ENCODE peak calls at places on chromosome 14, in eight cellular contexts. D, V, H, Q, U, K, N and S are unnamed samples.

GRCh38 chr14:54394596-54394995 is 2.2 kb upstream of the CDKN3 start:
- DNase-seq in D (no peak), V (no peak), H (no peak), Q (no peak), U (no peak), K (no peak), N (no peak), S (no peak)

GRCh38 chr14:103091041-103091882 is 3.3 kb upstream of the EXOC3L4 start:
- DNase-seq in D (no peak), V (no peak), H (no peak), Q (peak), U (peak), K (no peak), N (peak), S (peak)

GRCh38 chr14:36666416-36667206 is 5.0 kb downstream of the PAX9 start:
- DNase-seq in D (no peak), V (no peak), H (no peak), Q (no peak), U (no peak), K (no peak), N (peak), S (no peak)

GRCh38 chr14:38078393-38078792 is 129.3 kb upstream of the SSTR1 start:
- DNase-seq in D (no peak), V (no peak), H (no peak), Q (no peak), U (no peak), K (no peak), N (peak), S (peak)

GRCh38 chr14:79062226-79062625 is 892.1 kb downstream of the NRXN3 start:
- DNase-seq in D (no peak), V (no peak), H (no peak), Q (no peak), U (no peak), K (no peak), N (no peak), S (no peak)

GRCh38 chr14:24269910-24270536 is 1.4 kb downstream of the RABGGTA start:
- DNase-seq in D (no peak), V (no peak), H (no peak), Q (no peak), U (no peak), K (no peak), N (no peak), S (no peak)

GRCh38 chr14:36747411-36748184 is 85.9 kb downstream of the PAX9 start:
- DNase-seq in D (no peak), V (no peak), H (no peak), Q (peak), U (no peak), K (no peak), N (peak), S (no peak)

GRCh38 chr14:23640524-23641141 is 4.5 kb downstream of the DHRS2 start:
- DNase-seq in D (peak), V (peak), H (no peak), Q (peak), U (peak), K (peak), N (peak), S (peak)

GRCh38 chr14:92551066-92551841 is 37.7 kb downstream of the RIN3 start:
- DNase-seq in D (no peak), V (no peak), H (no peak), Q (no peak), U (no peak), K (no peak), N (no peak), S (no peak)

GRCh38 chr14:102215522-102216250 is 76.0 kb downstream of the WDR20 start:
- DNase-seq in D (peak), V (no peak), H (no peak), Q (peak), U (no peak), K (no peak), N (peak), S (no peak)

GRCh38 chr14:74879427-74880180 is 2.1 kb upstream of the DLST start:
- DNase-seq in D (no peak), V (no peak), H (no peak), Q (no peak), U (no peak), K (no peak), N (peak), S (peak)

GRCh38 chr14:91968280-91968679 is 20.8 kb upstream of the FBLN5 start:
- DNase-seq in D (no peak), V (no peak), H (no peak), Q (no peak), U (no peak), K (no peak), N (no peak), S (no peak)

GRCh38 chr14:103889313-103890051 is 38.8 kb upstream of the TDRD9 start:
- DNase-seq in D (no peak), V (no peak), H (peak), Q (peak), U (no peak), K (no peak), N (peak), S (peak)

GRCh38 chr14:38794674-38795073 is 308.4 kb downstream of the SEC23A start:
- DNase-seq in D (no peak), V (no peak), H (no peak), Q (no peak), U (no peak), K (no peak), N (no peak), S (no peak)

GRCh38 chr14:94373708-94374107 is 14.7 kb downstream of the SERPINA1 start:
- DNase-seq in D (peak), V (peak), H (peak), Q (peak), U (peak), K (peak), N (peak), S (peak)

GRCh38 chr14:73943083-73943482 is 6.8 kb downstream of the FAM161B start:
- DNase-seq in D (peak), V (no peak), H (no peak), Q (peak), U (peak), K (peak), N (peak), S (peak)

GRCh38 chr14:104686624-104687517 is 2.5 kb upstream of the INF2 start:
- DNase-seq in D (no peak), V (no peak), H (no peak), Q (no peak), U (no peak), K (no peak), N (no peak), S (no peak)

GRCh38 chr14:61557854-61558253 is 137.5 kb upstream of the HIF1A start:
- DNase-seq in D (no peak), V (no peak), H (no peak), Q (no peak), U (no peak), K (no peak), N (no peak), S (no peak)

GRCh38 chr14:21019377-21019776 is 5.5 kb downstream of the NDRG2 start:
- DNase-seq in D (no peak), V (no peak), H (no peak), Q (no peak), U (no peak), K (no peak), N (no peak), S (no peak)

GRCh38 chr14:39203659-39204606 is 28.9 kb downstream of the PNN start:
- DNase-seq in D (no peak), V (no peak), H (peak), Q (no peak), U (no peak), K (no peak), N (peak), S (no peak)

GRCh38 chr14:104707629-104708595 is 16.1 kb upstream of the ADSS1 start:
- DNase-seq in D (no peak), V (no peak), H (no peak), Q (no peak), U (no peak), K (no peak), N (no peak), S (no peak)

GRCh38 chr14:104749958-104750529 is 2.9 kb upstream of the SIVA1 start:
- DNase-seq in D (peak), V (no peak), H (no peak), Q (no peak), U (no peak), K (no peak), N (peak), S (no peak)

GRCh38 chr14:66163023-66163422 is 323.1 kb upstream of the CCDC196 start:
- DNase-seq in D (no peak), V (no peak), H (no peak), Q (no peak), U (no peak), K (no peak), N (no peak), S (no peak)

GRCh38 chr14:94046696-94047250 is 20.6 kb downstream of the OTUB2 start:
- DNase-seq in D (no peak), V (no peak), H (peak), Q (no peak), U (no peak), K (no peak), N (no peak), S (no peak)

GRCh38 chr14:49196327-49196726 is 389.9 kb downstream of the RPS29 start:
- DNase-seq in D (no peak), V (no peak), H (no peak), Q (no peak), U (no peak), K (no peak), N (no peak), S (no peak)

DNA sequence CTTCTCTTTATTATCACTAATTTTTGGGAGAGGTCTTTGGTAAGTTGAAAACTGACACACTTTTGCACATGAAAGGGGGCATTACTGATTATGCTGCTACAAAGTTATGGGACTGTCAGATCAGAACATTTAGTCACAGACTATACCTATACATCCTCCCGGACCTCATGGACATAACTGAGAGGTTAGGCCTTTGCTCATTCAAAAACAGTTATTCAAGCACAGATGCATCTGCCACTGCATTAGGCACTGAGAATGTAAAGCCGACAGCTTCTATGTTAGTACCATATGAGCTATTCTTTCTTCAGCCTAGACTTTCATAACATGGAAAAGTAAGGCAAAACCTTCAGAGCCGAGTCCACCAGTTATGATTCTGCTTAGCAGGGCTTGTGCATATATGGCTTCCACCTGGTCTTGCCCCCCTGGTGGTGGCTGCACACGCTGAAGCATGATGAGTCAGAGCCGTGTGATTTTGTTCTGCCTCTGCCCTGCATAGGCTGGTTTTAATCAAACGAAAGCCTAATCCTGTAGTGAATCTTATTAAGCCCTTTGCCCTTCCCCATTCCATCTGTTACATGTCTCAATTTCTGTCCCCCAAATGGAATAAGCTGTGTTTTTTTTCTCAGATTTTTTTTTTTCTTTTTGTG is 21.8 kb upstream of the RNU6-8 start:
- DNase-seq in D (peak), V (peak), H (no peak), Q (peak), U (peak), K (no peak), N (peak), S (peak)
- TF ChIP-seq CTCF in D (peak), V (peak), H (peak), Q (peak), U (peak), K (no peak), N (peak), S (peak)

GRCh38 chr14:69574954-69575295 is 254 bp upstream of the CCDC177 start:
- DNase-seq in D (no peak), V (no peak), H (no peak), Q (no peak), U (no peak), K (no peak), N (no peak), S (no peak)
- H3K4me3 ChIP-seq in D (no peak), V (peak), H (no peak), Q (no peak), U (no peak), K (no peak), N (no peak), S (no peak)

GRCh38 chr14:76575108-76575507 is 186.2 kb upstream of the VASH1 start:
- DNase-seq in D (no peak), V (no peak), H (no peak), Q (no peak), U (no peak), K (no peak), N (no peak), S (no peak)
- TF ChIP-seq CTCF in D (no peak), V (no peak), H (no peak), Q (no peak), U (no peak), K (no peak), N (no peak), S (no peak)

GRCh38 chr14:68040633-68041369 is 221.2 kb downstream of the RAD51B start:
- DNase-seq in D (no peak), V (no peak), H (no peak), Q (no peak), U (no peak), K (no peak), N (no peak), S (no peak)
- H3K4me3 ChIP-seq in D (no peak), V (no peak), H (no peak), Q (no peak), U (no peak), K (no peak), N (no peak), S (no peak)

GRCh38 chr14:87046960-87047359 is 946.0 kb downstream of the GALC start:
- DNase-seq in D (no peak), V (no peak), H (no peak), Q (no peak), U (no peak), K (no peak), N (no peak), S (no peak)

GRCh38 chr14:87052646-87053225 is 940.2 kb downstream of the GALC start:
- DNase-seq in D (no peak), V (no peak), H (no peak), Q (no peak), U (no peak), K (no peak), N (no peak), S (no peak)

GRCh38 chr14:87055007-87055406 is 938.0 kb downstream of the GALC start:
- DNase-seq in D (no peak), V (no peak), H (no peak), Q (no peak), U (no peak), K (no peak), N (no peak), S (no peak)

GRCh38 chr14:87045956-87046355 is 947.0 kb downstream of the GALC start:
- DNase-seq in D (no peak), V (no peak), H (no peak), Q (no peak), U (no peak), K (no peak), N (no peak), S (no peak)

DNA sequence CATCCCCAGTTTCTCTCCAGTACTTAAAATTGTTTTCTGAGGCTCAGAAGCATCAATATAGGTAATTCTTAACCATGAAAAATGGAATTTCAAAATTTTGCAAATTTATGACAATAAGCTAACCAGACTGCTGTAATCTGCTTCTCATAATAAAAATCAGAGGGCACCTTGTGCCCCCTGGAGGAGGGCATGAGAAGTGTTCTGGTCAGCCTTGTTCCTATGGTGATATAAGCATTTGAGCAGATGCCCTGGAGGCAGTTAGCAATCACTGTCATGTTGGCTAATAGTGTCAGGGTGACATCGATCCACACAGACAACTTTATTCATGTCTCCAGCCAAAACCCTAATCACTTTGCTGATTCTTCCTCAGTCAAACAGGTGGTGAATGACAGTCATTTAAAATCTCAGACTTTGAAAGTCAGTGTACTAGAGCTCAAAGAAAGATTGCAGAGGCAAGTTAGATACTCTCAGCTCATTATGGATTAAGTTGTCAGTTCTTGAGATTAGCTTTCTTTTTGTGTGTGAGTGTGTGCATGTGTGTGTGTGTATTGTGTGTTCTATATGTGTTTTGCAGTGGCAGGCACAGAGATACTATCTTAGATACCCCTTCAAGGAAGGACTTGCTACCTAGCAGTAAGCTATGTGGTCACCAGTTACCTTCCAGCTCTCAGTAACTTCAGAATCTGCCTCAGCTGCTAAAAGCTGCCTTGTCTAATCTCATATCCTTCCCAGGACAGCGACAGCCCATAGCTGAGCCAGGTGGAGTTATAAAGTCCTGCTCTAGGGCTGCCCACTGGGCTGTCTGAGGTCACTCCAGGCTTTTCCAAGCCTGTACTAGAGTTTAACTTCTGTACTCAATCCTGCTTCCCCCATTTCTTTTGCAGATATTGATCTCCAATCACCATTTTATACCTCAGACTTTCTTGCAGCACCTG is 942.8 kb downstream of the GALC start:
- DNase-seq in D (peak), V (no peak), H (no peak), Q (peak), U (peak), K (no peak), N (peak), S (peak)
- TF ChIP-seq CTCF in D (peak), V (peak), H (peak), Q (peak), U (peak), K (no peak), N (peak), S (peak)

GRCh38 chr14:56797003-56797568 is 13.2 kb downstream of the OTX2 start:
- DNase-seq in D (no peak), V (no peak), H (no peak), Q (no peak), U (no peak), K (no peak), N (no peak), S (no peak)

GRCh38 chr14:56799327-56799645 is 11.0 kb downstream of the OTX2 start:
- DNase-seq in D (no peak), V (no peak), H (no peak), Q (no peak), U (no peak), K (no peak), N (no peak), S (no peak)

GRCh38 chr14:56798447-56799326 is 11.6 kb downstream of the OTX2 start:
- DNase-seq in D (no peak), V (no peak), H (no peak), Q (no peak), U (no peak), K (no peak), N (no peak), S (no peak)

GRCh38 chr14:56796259-56796658 is 14.0 kb downstream of the OTX2 start:
- DNase-seq in D (no peak), V (no peak), H (no peak), Q (no peak), U (no peak), K (no peak), N (no peak), S (no peak)

GRCh38 chr14:56797569-56798446 is 12.5 kb downstream of the OTX2 start:
- DNase-seq in D (no peak), V (no peak), H (no peak), Q (no peak), U (no peak), K (no peak), N (no peak), S (no peak)
- H3K4me3 ChIP-seq in D (no peak), V (no peak), H (no peak), Q (no peak), U (no peak), K (peak), N (no peak), S (no peak)

GRCh38 chr14:22276913-22277816 is 311.9 kb downstream of the DAD1 start:
- DNase-seq in D (peak), V (no peak), H (no peak), Q (peak), U (peak), K (no peak), N (peak), S (peak)
- TF ChIP-seq CTCF in D (peak), V (peak), H (peak), Q (peak), U (peak), K (peak), N (peak), S (peak)